ENCODE peak calls at places on chromosome 18, in seven cellular contexts. S, I, J, P, N, V and F are unnamed samples.

GRCh38 chr18:47758000-47758399 is 172.5 kb downstream of the SMAD2 start:
- DNase-seq in S (no peak), I (no peak), J (no peak), P (peak), N (no peak), V (no peak), F (no peak)

GRCh38 chr18:74064510-74064909 is 83.1 kb downstream of the FBXO15 start:
- DNase-seq in S (no peak), I (no peak), J (no peak), P (no peak), N (no peak), V (no peak), F (no peak)

GRCh38 chr18:49481317-49481716 is 5.7 kb downstream of the C18orf32 start:
- DNase-seq in S (no peak), I (no peak), J (no peak), P (no peak), N (no peak), V (no peak), F (no peak)

GRCh38 chr18:35682282-35682867 is 100.8 kb downstream of the GALNT1 start:
- DNase-seq in S (no peak), I (no peak), J (peak), P (no peak), N (no peak), V (no peak), F (no peak)

GRCh38 chr18:70380915-70381896 is 92.4 kb downstream of the SOCS6 start:
- DNase-seq in S (no peak), I (no peak), J (no peak), P (peak), N (no peak), V (no peak), F (no peak)

GRCh38 chr18:46297124-46297523 is 192.9 kb downstream of the HAUS1 start:
- DNase-seq in S (no peak), I (no peak), J (no peak), P (no peak), N (no peak), V (no peak), F (no peak)

GRCh38 chr18:26017929-26018328 is 72.5 kb downstream of the SS18 start:
- DNase-seq in S (no peak), I (no peak), J (peak), P (no peak), N (no peak), V (no peak), F (no peak)

GRCh38 chr18:63446266-63446665 is 24.0 kb upstream of the VPS4B start:
- DNase-seq in S (no peak), I (no peak), J (no peak), P (no peak), N (no peak), V (no peak), F (no peak)

GRCh38 chr18:59051470-59052165 is 88.1 kb upstream of the SEC11C start:
- DNase-seq in S (no peak), I (no peak), J (no peak), P (no peak), N (no peak), V (no peak), F (peak)

GRCh38 chr18:48795696-48796095 is 155.1 kb downstream of the SMAD7 start:
- DNase-seq in S (no peak), I (no peak), J (no peak), P (peak), N (no peak), V (no peak), F (no peak)

GRCh38 chr18:55983433-55983832 is 395.4 kb upstream of the TCF4 start:
- DNase-seq in S (no peak), I (no peak), J (no peak), P (no peak), N (no peak), V (no peak), F (no peak)